ENCODE peak calls at places on chromosomes 1 and 21, in eight cellular contexts. S is colonic mucosa, A is GM23338, D is aorta, G is fibroblast of lung, L is esophagus muscularis mucosa, C is esophagus squamous epithelium, W is breast epithelium. X is an unnamed sample.

GRCh38 chr21:33492571-33492970 is 1.1 kb upstream of the DNAJC28 start:
- DNase-seq in L (no peak), C (no peak), G (no peak), S (no peak), W (no peak), D (no peak), A (no peak), X (no peak)

GRCh38 chr1:47537268-47537667 is 99.4 kb downstream of the FOXD2 start:
- DNase-seq in L (no peak), A (no peak), S (no peak), G (no peak), D (no peak), C (no peak), W (no peak), X (no peak)

GRCh38 chr1:30668546-30669327 is 54.6 kb downstream of the MATN1 start:
- DNase-seq in A (no peak), S (no peak), C (no peak), L (no peak), W (no peak), D (peak; percentile 42), G (peak; percentile 14), X (no peak)

GRCh38 chr1:190175320-190175719 is 302.3 kb downstream of the BRINP3 start:
- DNase-seq in S (no peak), G (peak; percentile 70), A (no peak), L (no peak), C (no peak), W (no peak), D (no peak), X (no peak)

GRCh38 chr1:156807627-156808026 is 9.0 kb downstream of the SH2D2A start:
- DNase-seq in C (no peak), D (no peak), G (no peak), S (no peak), A (no peak), W (no peak), L (no peak), X (no peak)

GRCh38 chr1:32228771-32229170 is 6.6 kb downstream of the EIF3I start:
- DNase-seq in S (no peak), C (no peak), L (no peak), W (no peak), G (no peak), D (no peak), A (no peak), X (no peak)

GRCh38 chr1:43247256-43247921 is 22.4 kb upstream of the TMEM125 start:
- DNase-seq in W (no peak), D (no peak), L (no peak), G (no peak), C (no peak), S (no peak), A (peak; percentile 35), X (no peak)

GRCh38 chr1:116765962-116766361 is 11.7 kb downstream of the CD2 start:
- DNase-seq in C (no peak), A (no peak), W (no peak), L (no peak), S (no peak), G (peak; percentile 19), D (no peak), X (no peak)

GRCh38 chr1:111253876-111254275 is 26.4 kb downstream of the CHI3L2 start:
- DNase-seq in S (no peak), G (no peak), W (no peak), C (no peak), L (no peak), A (no peak), D (no peak), X (no peak)

GRCh38 chr1:3105167-3105863 is 36.3 kb downstream of the PRDM16 start:
- DNase-seq in D (no peak), A (peak; percentile 94), W (no peak), G (peak; percentile 77), C (no peak), S (no peak), L (no peak), X (no peak)

GRCh38 chr1:110196917-110197782 is 13.0 kb upstream of the KCNC4 start:
- DNase-seq in L (no peak), C (no peak), W (no peak), A (peak; percentile 70), D (no peak), G (no peak), S (peak; percentile 32), X (peak; percentile 15)

GRCh38 chr21:29008373-29008772 is 10.8 kb downstream of the RWDD2B start:
- DNase-seq in C (no peak), D (no peak), L (no peak), A (no peak), W (no peak), G (no peak), S (no peak), X (no peak)

GRCh38 chr1:229888561-229889001 is 178.5 kb upstream of the GALNT2 start:
- DNase-seq in S (no peak), D (no peak), W (no peak), A (no peak), L (peak; percentile 88), G (no peak), C (no peak), X (no peak)

GRCh38 chr1:204506091-204506968 is 9.9 kb upstream of the MDM4 start:
- DNase-seq in C (no peak), A (peak; percentile 90), G (peak; percentile 91), W (no peak), D (peak; percentile 85), S (peak; percentile 81), L (no peak), X (peak; percentile 61)

GRCh38 chr1:201316556-201316955 is 33.2 kb downstream of the PKP1 start:
- DNase-seq in W (no peak), D (peak; percentile 58), C (no peak), L (no peak), S (no peak), A (no peak), G (no peak), X (no peak)

GRCh38 chr1:34970220-34970735 is 14.9 kb downstream of the TMEM35B start:
- DNase-seq in C (no peak), L (no peak), A (peak; percentile 27), W (no peak), G (peak; percentile 65), D (no peak), S (no peak), X (no peak)

GRCh38 chr1:168513656-168514404 is 30.0 kb downstream of the XCL2 start:
- DNase-seq in C (no peak), L (no peak), W (no peak), S (no peak), A (no peak), D (no peak), G (no peak), X (no peak)
- H3K4me1 ChIP-seq in C (peaks cover 12% of the 10 kb centered on the region), L (peaks cover 35% of the 10 kb centered on the region), W (no peaks in the 10 kb centered on the region), S (no peaks in the 10 kb centered on the region), A (no peaks in the 10 kb centered on the region), D (no peaks in the 10 kb centered on the region), G (no peaks in the 10 kb centered on the region), X (peaks cover 19% of the 10 kb centered on the region)

GRCh38 chr1:181153634-181153961 is 65.1 kb downstream of the IER5 start:
- DNase-seq in A (no peak), C (no peak), D (no peak), G (no peak), L (no peak), S (no peak), W (no peak), X (no peak)
- H3K4me1 ChIP-seq in A (peaks cover 8% of the 10 kb centered on the region), C (peaks cover 52% of the 10 kb centered on the region), D (peaks cover 6% of the 10 kb centered on the region), G (peaks cover 8% of the 10 kb centered on the region), L (peaks cover 30% of the 10 kb centered on the region), S (no peaks in the 10 kb centered on the region), W (peaks cover 5% of the 10 kb centered on the region), X (peaks cover 37% of the 10 kb centered on the region)

GRCh38 chr1:162217674-162218073 is 148.2 kb downstream of the NOS1AP start:
- DNase-seq in C (no peak), S (no peak), G (no peak), A (no peak), D (no peak), L (no peak), W (no peak), X (no peak)
- H3K4me1 ChIP-seq in C (peaks cover 13% of the 10 kb centered on the region), S (peaks cover 9% of the 10 kb centered on the region), G (no peaks in the 10 kb centered on the region), A (peaks cover 86% of the 10 kb centered on the region), D (peaks cover 2% of the 10 kb centered on the region), L (peaks cover 63% of the 10 kb centered on the region), W (peaks cover 23% of the 10 kb centered on the region), X (no peaks in the 10 kb centered on the region)

DNA sequence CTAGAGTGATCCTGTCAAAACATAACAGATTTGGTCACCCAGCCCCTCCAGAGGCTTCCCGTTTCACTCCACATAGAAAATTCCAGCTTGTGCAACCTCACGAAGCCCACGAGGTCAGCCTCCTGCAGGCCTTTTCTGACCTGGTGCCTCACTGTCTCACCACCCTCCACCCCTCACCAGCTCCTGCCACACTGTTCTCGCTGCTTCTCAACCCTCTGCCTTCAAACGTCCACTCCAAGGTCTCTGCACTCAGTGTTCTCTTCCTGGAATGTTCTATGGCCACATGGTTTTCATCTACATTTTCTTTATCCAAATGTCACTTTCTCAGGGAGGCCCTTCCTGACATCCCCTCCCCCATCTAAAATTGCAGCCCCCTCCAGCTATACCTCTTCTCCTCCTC is 178.9 kb downstream of the DHRS3 start:
- DNase-seq in L (no peak), G (no peak), D (no peak), S (no peak), W (no peak), C (no peak), A (no peak), X (no peak)
- H3K4me1 ChIP-seq in L (peaks cover 60% of the 10 kb centered on the region), G (peaks cover 14% of the 10 kb centered on the region), D (no peaks in the 10 kb centered on the region), S (no peaks in the 10 kb centered on the region), W (peaks cover 9% of the 10 kb centered on the region), C (peaks cover 59% of the 10 kb centered on the region), A (no peaks in the 10 kb centered on the region), X (peaks cover 27% of the 10 kb centered on the region)

GRCh38 chr1:44263191-44263944 is 50.1 kb downstream of the DMAP1 start:
- DNase-seq in A (no peak), W (no peak), G (no peak), D (no peak), C (no peak), S (peak; percentile 65), L (no peak), X (no peak)

GRCh38 chr1:44261475-44261853 is 48.2 kb downstream of the DMAP1 start:
- DNase-seq in A (peak; percentile 78), S (no peak), L (no peak), G (no peak), W (no peak), D (no peak), C (no peak), X (no peak)

GRCh38 chr1:44260792-44261474 is 47.7 kb downstream of the DMAP1 start:
- DNase-seq in L (no peak), G (no peak), A (no peak), C (no peak), W (no peak), D (no peak), S (peak; percentile 73), X (no peak)

GRCh38 chr1:44261963-44262362 is 48.7 kb downstream of the DMAP1 start:
- DNase-seq in C (no peak), D (no peak), G (no peak), W (no peak), L (no peak), S (no peak), A (no peak), X (no peak)

DNA sequence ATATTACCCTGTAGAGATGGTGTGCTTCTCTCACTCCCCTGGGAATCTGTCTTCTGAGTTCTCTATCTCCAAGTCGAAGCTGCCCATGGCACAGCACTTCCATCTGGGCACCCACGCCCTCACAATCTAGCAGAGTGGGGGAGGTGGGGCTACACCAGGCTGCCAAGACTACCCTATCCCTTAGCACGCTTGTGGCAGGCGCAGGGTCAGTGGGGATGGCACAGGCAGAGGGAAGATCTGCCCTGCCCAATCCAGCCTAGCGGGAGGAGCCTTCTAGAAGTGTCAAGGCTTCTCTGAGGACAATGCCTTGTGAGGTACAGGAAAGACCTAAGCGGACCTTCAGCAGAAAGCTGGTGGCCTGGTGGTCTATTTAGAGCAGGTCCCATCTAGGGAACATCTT is 49.1 kb downstream of the DMAP1 start:
- DNase-seq in W (no peak), C (no peak), G (no peak), D (no peak), S (peak; percentile 62), L (no peak), A (no peak), X (no peak)
- H3K4me1 ChIP-seq in W (no peaks in the 10 kb centered on the region), C (peaks cover 32% of the 10 kb centered on the region), G (no peaks in the 10 kb centered on the region), D (no peaks in the 10 kb centered on the region), S (peaks cover 19% of the 10 kb centered on the region), L (no peaks in the 10 kb centered on the region), A (peaks cover 24% of the 10 kb centered on the region), X (no peaks in the 10 kb centered on the region)

X was measured in effector memory CD4-positive, alpha-beta T cell.